ENCODE peak calls at places on chromosomes 4 and X, in six cellular contexts. Y is stimulated activated CD8-positive, alpha-beta memory T cell treated with anti-CD3 and anti-CD28 coated beads, Interleukin-4, amount 100 ng/mL, for 1 hour; D is islet precursor cell; J is posterior cingulate gyrus; E is stimulated activated CD4-positive, alpha-beta T cell treated with anti-CD3 and anti-CD28 coated beads, Interleukin-2, amount 100 ng/mL, for 48 hours; W is Right ventricle myocardium superior. H is an unnamed sample.

GRCh38 chrX:95071621-95072020 is 1397.6 kb downstream of the FAM133A start:
- DNase-seq in Y (no peak), D (peak; percentile 92), J (no peak), E (no peak), W (no peak), H (no peak)

GRCh38 chr4:186979966-186980745 is 256.5 kb upstream of the FAT1 start:
- DNase-seq in Y (no peak), D (no peak), J (no peak), E (no peak), W (no peak), H (no peak)

GRCh38 chrX:12887141-12887540 is 19.3 kb upstream of the TLR8 start:
- DNase-seq in Y (no peak), D (no peak), J (no peak), E (no peak), W (no peak), H (no peak)

GRCh38 chrX:20399728-20400414 is 133.2 kb upstream of the RPS6KA3 start:
- DNase-seq in Y (no peak), D (no peak), J (no peak), E (no peak), W (no peak), H (no peak)

GRCh38 chrX:8721536-8721935 is 10.4 kb downstream of the ANOS1 start:
- DNase-seq in Y (no peak), D (no peak), J (no peak), E (no peak), W (no peak), H (no peak)

GRCh38 chrX:68834371-68835103 is 5.7 kb downstream of the EFNB1 start:
- DNase-seq in Y (no peak), D (peak; percentile 28), J (no peak), E (no peak), W (no peak), H (no peak)

GRCh38 chr4:80171251-80171650 is 26.1 kb upstream of the PRDM8 start:
- DNase-seq in Y (no peak), D (no peak), J (no peak), E (no peak), W (no peak), H (no peak)

GRCh38 chr4:64736999-64737853 is 328.0 kb upstream of the TECRL start:
- DNase-seq in Y (no peak), D (no peak), J (no peak), E (no peak), W (no peak), H (no peak)

GRCh38 chr4:113921089-113921842 is 58.2 kb downstream of the ARSJ start:
- DNase-seq in Y (no peak), D (no peak), J (no peak), E (no peak), W (no peak), H (no peak)

GRCh38 chr4:147157860-147158701 is 212.4 kb upstream of the TTC29 start:
- DNase-seq in Y (no peak), D (peak; percentile 78), J (peak; percentile 14), E (no peak), W (peak; percentile 46), H (peak; percentile 12)

GRCh38 chrX:7131621-7132020 is 15.9 kb upstream of the STS start:
- DNase-seq in Y (no peak), D (no peak), J (no peak), E (no peak), W (no peak), H (no peak)

GRCh38 chrX:67546496-67547423 is 2.9 kb downstream of the AR start:
- DNase-seq in Y (no peak), D (peak; percentile 47), J (no peak), E (no peak), W (peak; percentile 18), H (peak; percentile 14)

GRCh38 chrX:82528525-82528924 is 979.6 kb upstream of the POU3F4 start:
- DNase-seq in Y (no peak), D (no peak), J (no peak), E (no peak), W (no peak), H (no peak)

GRCh38 chr4:8910822-8911310 is 39.2 kb upstream of the HMX1 start:
- DNase-seq in Y (no peak), D (peak; percentile 57), J (no peak), E (no peak), W (peak; percentile 23), H (no peak)

GRCh38 chr4:73308286-73308685 is 49.7 kb upstream of the ANKRD17 start:
- DNase-seq in Y (no peak), D (no peak), J (no peak), E (no peak), W (no peak), H (no peak)

GRCh38 chrX:9133426-9133825 is 99.5 kb upstream of the FAM9B start:
- DNase-seq in Y (no peak), D (no peak), J (no peak), E (no peak), W (no peak), H (no peak)

GRCh38 chr4:71262161-71262560 is 76.7 kb upstream of the SLC4A4 start:
- DNase-seq in Y (no peak), D (no peak), J (no peak), E (no peak), W (no peak), H (no peak)

GRCh38 chr4:88628746-88629145 is 36.5 kb downstream of the HERC3 start:
- DNase-seq in Y (no peak), D (no peak), J (no peak), E (no peak), W (no peak), H (no peak)

GRCh38 chrX:19990225-19990518 is 689 bp downstream of the BCLAF3 start:
- DNase-seq in Y (no peak), D (no peak), J (no peak), E (no peak), W (no peak), H (no peak)

GRCh38 chr4:8110071-8110986 is 48.3 kb downstream of the ABLIM2 start:
- DNase-seq in Y (no peak), D (peak; percentile 86), J (no peak), E (no peak), W (no peak), H (peak; percentile 75)

GRCh38 chrX:45258741-45259402 is 58.2 kb upstream of the DIPK2B start:
- DNase-seq in Y (no peak), D (no peak), J (no peak), E (no peak), W (no peak), H (no peak)

GRCh38 chr4:176443646-176444409 is 124.1 kb downstream of the SPCS3 start:
- DNase-seq in Y (no peak), D (no peak), J (no peak), E (no peak), W (no peak), H (no peak)

GRCh38 chrX:115322375-115322774 is 32.9 kb downstream of the LUZP4 start:
- DNase-seq in Y (no peak), D (no peak), J (no peak), E (no peak), W (no peak), H (no peak)

GRCh38 chrX:4239650-4240540 is 526.4 kb upstream of the PRKX start:
- DNase-seq in Y (no peak), D (no peak), J (no peak), E (no peak), W (no peak), H (no peak)

GRCh38 chrX:39592776-39593175 is 505.0 kb downstream of the BCOR start:
- DNase-seq in Y (no peak), D (no peak), J (no peak), E (no peak), W (no peak), H (no peak)

GRCh38 chr4:60805500-60806313 is 394.4 kb upstream of the ADGRL3 start:
- DNase-seq in Y (no peak), D (no peak), J (no peak), E (no peak), W (no peak), H (no peak)

GRCh38 chrX:2793752-2794151 is 35.0 kb upstream of the GYG2 start:
- DNase-seq in Y (no peak), D (peak; percentile 49), J (no peak), E (no peak), W (no peak), H (no peak)

GRCh38 chr4:146957252-146957651 is 11.6 kb upstream of the TTC29 start:
- DNase-seq in Y (no peak), D (no peak), J (no peak), E (no peak), W (no peak), H (no peak)

GRCh38 chr4:165864228-165864627 is 8.8 kb upstream of the TLL1 start:
- DNase-seq in Y (no peak), D (no peak), J (no peak), E (no peak), W (no peak), H (no peak)